ENCODE peak calls at places on chromosomes 13 and 19, in four cellular contexts. U, Y, M and K are unnamed samples.
A peak's percentile ranks its signal among the peaks of the same experiment; 100 is the strongest.

GRCh38 chr19:29683009-29683408 is 17.7 kb downstream of the PLEKHF1 start:
- DNase-seq in M (peak; percentile 51), U (no peak), Y (no peak), K (no peak)

GRCh38 chr13:67878376-67878775 is 648.2 kb upstream of the PCDH9 start:
- DNase-seq in M (no peak), Y (no peak), U (no peak), K (no peak)

GRCh38 chr19:45939792-45940514 is 25.4 kb upstream of the NANOS2 start:
- DNase-seq in M (no peak), U (no peak), Y (no peak), K (no peak)

GRCh38 chr13:19155321-19155861 is 26.2 kb downstream of the TUBA3C start:
- DNase-seq in U (no peak), M (no peak), Y (no peak), K (no peak)

GRCh38 chr13:80235559-80236296 is 105.2 kb downstream of the SPRY2 start:
- DNase-seq in Y (no peak), M (no peak), U (no peak), K (peak; percentile 56)

GRCh38 chr19:30160426-30160825 is 211.8 kb upstream of the ZNF536 start:
- DNase-seq in Y (no peak), U (no peak), M (no peak), K (no peak)

GRCh38 chr19:43624933-43625332 is 5.5 kb upstream of the ZNF428 start:
- DNase-seq in Y (peak; percentile 96), M (no peak), U (peak; percentile 8), K (peak; percentile 37)

GRCh38 chr19:18254546-18255500 is 19.4 kb downstream of the IQCN start:
- DNase-seq in Y (peak; percentile 76), U (no peak), M (no peak), K (no peak)

GRCh38 chr19:27529158-27529557 is 1683.8 kb downstream of the UQCRFS1 start:
- DNase-seq in M (no peak), Y (no peak), U (no peak), K (no peak)

GRCh38 chr13:39760521-39760920 is 105.1 kb downstream of the COG6 start:
- DNase-seq in Y (no peak), U (no peak), M (no peak), K (no peak)

GRCh38 chr13:66665991-66666390 is 564.1 kb downstream of the PCDH9 start:
- DNase-seq in M (peak; percentile 61), U (peak; percentile 88), Y (peak; percentile 51), K (peak; percentile 94)

GRCh38 chr19:32676895-32677359 is 1.3 kb downstream of the RGS9BP start:
- DNase-seq in Y (no peak), U (no peak), M (peak; percentile 17), K (no peak)

GRCh38 chr19:47130589-47131168 is at the start of gene SAE1:
- DNase-seq in U (peak; percentile 99), M (peak; percentile 96), Y (peak; percentile 99), K (peak; percentile 98)

GRCh38 chr13:67803118-67803517 is 573.0 kb upstream of the PCDH9 start:
- DNase-seq in M (no peak), Y (no peak), U (no peak), K (no peak)

GRCh38 chr13:95709101-95709500 is 32.2 kb downstream of the DNAJC3 start:
- DNase-seq in M (no peak), Y (no peak), U (no peak), K (no peak)

GRCh38 chr13:98842858-98843481 is 90.5 kb upstream of the SLC15A1 start:
- DNase-seq in U (peak; percentile 80), M (peak; percentile 68), Y (peak; percentile 82), K (peak; percentile 76)

GRCh38 chr19:345320-345879 is 804 bp upstream of the MIER2 start:
- DNase-seq in Y (no peak), M (no peak), U (no peak), K (no peak)
- H4K8ac ChIP-seq in Y (no peak overlapping the region), M (peak overlapping the region; percentile 93), U (peak overlapping the region; percentile 93), K (no peak overlapping the region)

DNA sequence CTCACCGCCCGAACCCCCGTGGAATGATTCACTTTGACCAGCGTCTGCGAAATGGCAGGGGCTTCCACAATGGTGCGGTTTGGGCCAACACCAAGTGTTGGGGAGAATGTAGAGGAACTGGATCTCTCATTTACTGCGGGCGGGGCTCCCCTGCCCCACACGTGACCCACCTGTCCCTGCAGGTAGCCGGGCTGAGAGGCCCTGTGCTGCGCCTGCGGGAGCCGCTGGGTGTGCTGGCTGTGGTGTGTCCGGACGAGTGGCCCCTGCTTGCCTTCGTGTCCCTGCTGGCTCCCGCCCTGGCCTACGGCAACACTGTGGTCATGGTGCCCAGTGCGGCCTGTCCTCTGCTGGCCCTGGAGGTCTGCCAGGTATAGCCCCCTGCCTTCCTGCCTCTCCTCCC is 5.8 kb upstream of the FLT3LG start:
- DNase-seq in U (no peak), M (no peak), Y (peak; percentile 58), K (no peak)
- H3K27ac ChIP-seq in U (no peak overlapping the region), M (no peak overlapping the region), Y (no peak overlapping the region), K (no peak overlapping the region)

DNA sequence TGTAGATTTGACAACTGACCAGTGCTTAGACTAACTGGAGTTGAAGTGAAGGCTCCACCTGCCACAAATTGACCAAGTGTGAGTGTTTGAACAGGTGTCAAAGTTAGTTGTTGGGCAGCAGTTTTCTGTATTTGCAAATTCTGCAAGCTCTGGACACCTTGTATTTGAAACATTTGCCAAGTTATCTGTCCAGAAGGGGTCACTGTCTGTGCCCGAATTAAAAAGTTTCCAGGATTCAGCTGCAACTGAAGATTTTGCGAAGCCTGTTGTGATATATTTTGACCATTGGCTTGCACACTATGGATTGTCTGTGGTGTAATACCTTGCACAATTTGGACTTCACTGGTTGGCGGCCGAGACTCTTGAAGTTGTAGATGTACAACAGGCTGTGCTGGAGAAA is 1690.7 kb downstream of the SLITRK5 start:
- DNase-seq in U (peak; percentile 0), Y (no peak), M (no peak), K (peak; percentile 7)
- H3K18ac ChIP-seq in U (no peak overlapping the region), Y (no peak overlapping the region), M (no peak overlapping the region), K (no peak overlapping the region)

DNA sequence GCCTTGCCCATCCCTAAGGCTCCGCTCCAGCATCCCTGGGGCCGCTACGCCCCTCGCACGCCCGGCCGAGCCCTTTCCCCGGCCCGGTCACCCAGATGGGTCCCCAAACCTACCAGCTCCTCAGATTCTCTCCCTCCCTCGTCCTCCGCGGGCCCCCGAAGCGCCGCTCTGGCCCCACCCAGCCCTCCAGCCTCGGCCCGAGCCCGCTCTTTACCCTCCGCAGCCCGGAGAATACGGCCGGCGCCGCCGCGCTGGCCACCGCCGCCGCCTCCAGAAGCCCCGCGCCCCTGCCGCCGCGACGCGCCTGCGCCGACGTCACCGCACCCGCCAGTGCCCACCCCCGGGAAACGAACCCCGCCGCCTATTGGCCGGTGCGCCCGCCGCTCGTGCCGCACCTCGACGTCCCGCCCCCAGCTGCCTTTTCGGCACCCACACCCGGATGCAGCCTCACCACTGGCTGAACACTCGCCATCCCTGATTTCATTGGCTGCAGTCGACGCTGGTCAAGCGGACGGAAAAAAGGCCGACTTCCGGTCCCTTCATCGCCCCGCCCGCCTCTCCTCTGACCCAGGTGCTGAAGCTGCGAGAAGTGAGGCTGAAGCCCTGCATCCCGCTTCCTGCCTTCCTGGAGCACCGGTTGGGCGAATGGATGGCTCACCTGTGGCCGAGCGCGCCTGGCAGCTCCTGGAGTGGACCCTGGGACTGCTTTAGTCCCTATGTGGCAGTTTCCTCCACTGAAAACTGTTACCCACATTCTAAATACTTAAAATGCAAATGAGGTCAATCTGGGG is at the start of gene DAPK3:
- DNase-seq in M (peak; percentile 95), Y (peak; percentile 100), U (peak; percentile 97), K (peak; percentile 98)
- H4K8ac ChIP-seq in M (no peak within 1 kb of the TSS), Y (no peak within 1 kb of the TSS), U (peak within 1 kb of the TSS; percentile 84), K (peak within 1 kb of the TSS; percentile 75)

DNA sequence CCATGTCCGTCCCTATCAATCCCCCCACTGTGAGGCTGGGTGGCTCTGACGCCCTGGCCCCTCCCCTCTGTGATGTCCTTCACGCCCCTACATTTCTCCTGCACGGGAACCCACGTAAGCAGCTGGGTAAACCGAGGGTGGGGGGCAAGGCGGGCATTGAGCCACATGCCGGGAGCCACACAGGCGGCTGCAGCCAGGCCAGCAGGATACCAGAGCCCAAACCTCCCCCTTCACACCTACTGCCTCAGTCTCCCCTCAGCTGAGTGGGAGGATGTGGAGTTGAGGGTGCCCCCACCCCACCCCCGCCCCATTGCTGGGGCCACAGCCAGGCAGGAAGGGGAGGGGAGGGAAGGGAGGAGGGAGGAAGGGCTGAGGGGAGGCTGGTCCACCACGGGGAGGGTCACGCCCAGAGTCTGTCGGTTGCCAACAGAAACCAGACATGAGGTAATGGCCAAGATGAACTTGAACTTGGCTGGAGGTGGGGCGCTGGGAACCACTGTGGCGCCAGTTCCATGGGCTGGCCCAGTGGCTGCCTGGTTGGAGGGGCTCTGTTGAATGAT is 20.9 kb downstream of the SMIM24 start:
- DNase-seq in Y (peak; percentile 78), U (peak; percentile 94), M (no peak), K (peak; percentile 98)
- H3K27ac ChIP-seq in Y (no peak overlapping the region), U (peak overlapping the region; percentile 51), M (no peak overlapping the region), K (peak overlapping the region; percentile 59)